ENCODE peak calls at places on chromosomes 7 and 10, in nine cellular contexts. O is endodermal cell; N is mammary epithelial cell; D is body of pancreas; W is fibroblast of lung; H is left ventricle myocardium inferior; I is K562; X is effector memory CD4-positive, alpha-beta T cell; Z is CD8-positive, alpha-beta T cell. R is an unnamed sample. For H3K4me1 and H3K36me3, the result is how much of the 10 kb centered on the place peaks cover.

GRCh38 chr10:11227103-11227502 is 209.4 kb downstream of the CELF2 start:
- DNase-seq in O (no peak), N (no peak), D (no peak), W (no peak), H (no peak), I (no peak), X (no peak), Z (no peak), R (no peak)

GRCh38 chr10:639751-640672 is 49.5 kb downstream of the DIP2C start:
- DNase-seq in O (no peak), N (no peak), D (peak), W (no peak), H (no peak), I (no peak), X (no peak), Z (no peak), R (no peak)

GRCh38 chr10:69861251-69862240 is 59.8 kb downstream of the COL13A1 start:
- DNase-seq in O (peak), N (peak), D (peak), W (peak), H (no peak), I (no peak), X (no peak), Z (no peak), R (no peak)

GRCh38 chr7:157019718-157020451 is 9.4 kb upstream of the MNX1 start:
- DNase-seq in O (peak), N (no peak), D (no peak), W (no peak), H (no peak), I (no peak), X (no peak), Z (no peak), R (no peak)

GRCh38 chr10:71346731-71347130 is 27.7 kb downstream of the SLC29A3 start:
- DNase-seq in O (no peak), N (no peak), D (no peak), W (no peak), H (no peak), I (no peak), X (no peak), Z (no peak), R (no peak)

GRCh38 chr7:76089865-76090495 is 42.1 kb downstream of the MDH2 start:
- DNase-seq in O (no peak), N (no peak), D (peak), W (no peak), H (no peak), I (no peak), X (no peak), Z (no peak), R (no peak)

GRCh38 chr7:73999664-74000420 is 28.1 kb upstream of the ELN start:
- DNase-seq in O (no peak), N (no peak), D (peak), W (peak), H (no peak), I (no peak), X (no peak), Z (no peak), R (no peak)

GRCh38 chr10:133526957-133527588 is at the start of gene CYP2E1:
- DNase-seq in O (no peak), N (no peak), D (no peak), W (no peak), H (no peak), I (no peak), X (no peak), Z (no peak), R (no peak)

GRCh38 chr10:52883996-52884871 is 111.7 kb upstream of the MBL2 start:
- DNase-seq in O (peak), N (peak), D (peak), W (peak), H (no peak), I (peak), X (no peak), Z (no peak), R (peak)

GRCh38 chr7:33054261-33054964 is 8.2 kb downstream of the NT5C3A start:
- DNase-seq in O (no peak), N (peak), D (no peak), W (peak), H (no peak), I (peak), X (no peak), Z (no peak), R (no peak)

GRCh38 chr7:121102619-121103018 is 114.1 kb downstream of the CPED1 start:
- DNase-seq in O (peak), N (peak), D (no peak), W (no peak), H (no peak), I (no peak), X (no peak), Z (no peak), R (no peak)

DNA sequence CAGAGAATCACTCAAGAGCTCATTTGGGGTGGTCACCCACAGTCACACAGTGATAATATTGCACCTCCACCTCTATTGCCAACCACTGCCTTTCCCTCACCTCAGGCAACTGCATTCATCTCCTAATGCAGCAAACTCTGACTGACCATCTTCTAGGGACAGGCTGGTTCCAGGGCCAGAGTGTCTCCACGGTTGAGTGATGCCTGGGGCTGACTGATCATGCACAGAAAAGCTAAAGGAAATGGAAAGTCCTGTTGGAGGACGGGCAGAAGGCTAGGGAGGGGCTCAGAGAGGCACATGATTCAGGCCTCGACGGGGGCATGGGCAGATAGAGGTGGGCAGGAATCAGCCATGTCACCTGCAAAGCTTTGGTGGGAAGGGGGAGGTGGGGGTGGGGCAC is 127.1 kb upstream of the TNS3 start:
- DNase-seq in O (no peak), N (no peak), D (no peak), W (no peak), H (no peak), I (no peak), X (no peak), Z (no peak), R (no peak)
- H3K4me1 ChIP-seq in O (under half), N (under half), D (under half), W (under half), H (under half), I (under half), X (under half), Z (under half), R (under half)

DNA sequence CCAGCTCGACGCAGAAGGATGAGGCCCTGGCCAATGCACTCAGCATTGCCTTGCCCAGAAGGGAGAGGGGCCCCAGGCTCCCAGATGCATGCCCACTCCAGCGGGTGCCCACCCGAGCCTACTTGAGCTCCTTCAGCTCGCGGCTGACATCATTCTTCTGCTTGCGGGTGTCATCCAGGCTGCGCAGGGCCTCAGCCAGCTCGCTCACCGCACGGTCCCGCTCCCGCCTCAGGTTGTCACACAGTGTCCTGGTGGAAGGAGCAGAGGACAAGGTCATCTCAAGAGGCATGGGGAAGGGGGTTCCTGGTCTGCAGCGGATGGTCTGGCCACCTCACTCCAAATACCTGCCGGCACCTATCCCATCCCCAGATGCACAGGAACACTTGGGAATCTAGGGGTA is 92.8 kb downstream of the DLG5 start:
- DNase-seq in O (no peak), N (no peak), D (no peak), W (no peak), H (no peak), I (no peak), X (no peak), Z (no peak), R (no peak)
- H3K36me3 ChIP-seq in O (half or more), N (under half), D (under half), W (under half), H (half or more), I (half or more), X (under half), Z (under half), R (under half)

GRCh38 chr7:92705831-92706230 is 115.6 kb upstream of the FAM133B start:
- DNase-seq in O (no peak), N (peak), D (no peak), W (no peak), H (no peak), I (no peak), X (no peak), Z (no peak), R (no peak)

GRCh38 chr7:92706563-92706962 is 116.4 kb upstream of the FAM133B start:
- DNase-seq in O (no peak), N (no peak), D (no peak), W (no peak), H (no peak), I (no peak), X (no peak), Z (no peak), R (no peak)

GRCh38 chr7:92704858-92705257 is 114.7 kb upstream of the FAM133B start:
- DNase-seq in O (no peak), N (no peak), D (no peak), W (no peak), H (no peak), I (no peak), X (no peak), Z (no peak), R (no peak)

GRCh38 chr7:92699560-92699959 is 109.4 kb upstream of the FAM133B start:
- DNase-seq in O (no peak), N (peak), D (no peak), W (peak), H (no peak), I (no peak), X (no peak), Z (no peak), R (peak)

DNA sequence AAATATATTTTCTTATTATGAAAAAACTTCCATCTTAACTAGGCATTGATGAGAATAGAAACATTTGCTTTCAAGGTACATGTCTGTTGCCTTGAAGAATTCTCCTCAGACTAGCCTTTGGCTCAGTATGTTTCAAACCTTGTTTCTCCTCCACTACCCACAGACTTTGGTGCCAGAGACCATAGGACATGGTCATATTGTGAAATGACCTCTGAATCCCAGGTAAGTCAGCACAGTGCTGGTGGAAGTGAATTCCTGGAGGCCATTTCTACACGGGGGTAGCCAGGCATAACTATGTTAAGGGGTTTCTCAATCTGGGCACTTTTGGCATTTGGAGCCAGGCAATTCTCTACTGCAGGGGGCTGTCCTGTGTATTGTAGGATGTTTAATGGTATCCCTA is 112.3 kb upstream of the FAM133B start:
- DNase-seq in O (no peak), N (no peak), D (no peak), W (no peak), H (no peak), I (no peak), X (no peak), Z (no peak), R (no peak)
- H3K4me1 ChIP-seq in O (under half), N (under half), D (under half), W (under half), H (under half), I (under half), X (under half), Z (under half), R (under half)

DNA sequence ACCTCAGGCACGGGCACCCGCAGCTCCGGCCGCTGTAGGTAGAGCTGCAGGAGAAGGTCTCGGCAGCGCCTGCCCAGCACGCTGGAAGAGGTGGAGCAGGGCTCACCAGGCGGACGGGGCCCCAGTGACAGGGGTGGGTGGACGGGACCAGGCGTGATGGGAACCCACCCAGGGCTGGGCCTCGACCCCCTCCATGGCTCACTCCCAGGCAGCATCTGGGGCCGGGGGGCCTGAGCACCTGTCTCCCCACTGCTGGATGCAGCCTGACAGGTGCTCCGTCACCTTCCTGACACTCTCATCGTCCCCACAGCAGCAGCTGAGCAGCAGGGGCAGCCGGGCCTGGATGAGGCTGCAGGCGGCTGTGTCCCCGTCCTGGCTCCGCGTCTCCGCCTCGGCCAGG is 16.7 kb upstream of the MICALL2 start:
- DNase-seq in O (no peak), N (no peak), D (no peak), W (no peak), H (no peak), I (no peak), X (no peak), Z (no peak), R (no peak)
- H3K36me3 ChIP-seq in O (under half), N (under half), D (under half), W (under half), H (half or more), I (half or more), X (half or more), Z (under half), R (under half)

GRCh38 chr10:87931836-87932230 is 68.4 kb downstream of the PTEN start:
- DNase-seq in O (no peak), N (peak), D (no peak), W (peak), H (no peak), I (no peak), X (no peak), Z (no peak), R (no peak)
- H3K4me1 ChIP-seq in O (under half), N (under half), D (under half), W (under half), H (half or more), I (under half), X (under half), Z (under half), R (under half)

DNA sequence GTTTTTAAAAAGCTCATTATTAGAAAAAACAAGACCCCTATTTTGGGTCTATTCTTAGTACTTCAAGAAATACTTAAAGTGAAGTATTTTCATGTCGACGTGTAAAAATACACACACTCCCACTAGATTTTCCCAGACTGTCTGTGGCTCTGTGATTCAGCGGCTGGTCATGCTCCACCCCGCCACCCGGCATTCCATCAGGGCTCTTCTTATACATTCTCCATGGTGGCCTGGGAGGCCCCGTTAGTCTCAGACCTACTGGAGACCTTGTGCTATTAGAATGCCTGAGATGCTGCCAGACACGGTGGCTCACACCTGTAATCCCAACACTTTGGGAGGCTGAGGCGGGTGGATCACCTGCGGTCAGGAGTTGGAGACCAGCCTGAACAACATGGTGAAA is 13.1 kb downstream of the TECPR1 start:
- DNase-seq in O (no peak), N (no peak), D (no peak), W (peak), H (no peak), I (no peak), X (no peak), Z (no peak), R (no peak)
- H3K36me3 ChIP-seq in O (under half), N (under half), D (under half), W (under half), H (half or more), I (under half), X (half or more), Z (under half), R (under half)

GRCh38 chr10:103839513-103839864 is 15.9 kb downstream of the SH3PXD2A start:
- DNase-seq in O (no peak), N (no peak), D (no peak), W (no peak), H (no peak), I (no peak), X (no peak), Z (no peak), R (peak)

GRCh38 chr10:103838851-103839512 is 16.4 kb downstream of the SH3PXD2A start:
- DNase-seq in O (peak), N (no peak), D (no peak), W (no peak), H (no peak), I (no peak), X (no peak), Z (no peak), R (no peak)

GRCh38 chr10:103839867-103840746 is 15.3 kb downstream of the SH3PXD2A start:
- DNase-seq in O (peak), N (no peak), D (peak), W (no peak), H (peak), I (no peak), X (no peak), Z (no peak), R (peak)

GRCh38 chr10:103841519-103841918 is 13.9 kb downstream of the SH3PXD2A start:
- DNase-seq in O (no peak), N (no peak), D (no peak), W (no peak), H (no peak), I (no peak), X (no peak), Z (no peak), R (no peak)

DNA sequence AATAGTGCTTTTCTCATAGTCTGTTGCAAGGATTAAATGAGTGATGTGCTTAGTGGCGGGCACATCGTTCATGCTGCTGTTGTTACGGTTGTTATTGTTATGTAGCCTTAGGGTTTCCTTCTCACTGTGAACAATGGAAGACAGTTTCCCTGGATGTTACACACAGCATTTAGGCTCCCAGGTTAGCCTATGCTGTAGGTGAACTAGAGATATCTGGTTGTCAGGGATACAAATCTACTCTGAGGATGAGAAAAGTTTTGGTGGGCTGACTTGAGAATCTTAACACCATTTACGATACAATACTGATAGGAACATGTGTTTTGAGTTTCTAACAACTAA is 14.7 kb downstream of the SH3PXD2A start:
- DNase-seq in O (no peak), N (no peak), D (no peak), W (no peak), H (no peak), I (no peak), X (no peak), Z (no peak), R (no peak)
- H3K4me1 ChIP-seq in O (under half), N (under half), D (half or more), W (under half), H (half or more), I (under half), X (under half), Z (under half), R (under half)

GRCh38 chr7:152860302-152860701 is 100.8 kb downstream of the ACTR3B start:
- DNase-seq in O (no peak), N (no peak), D (no peak), W (no peak), H (no peak), I (no peak), X (no peak), Z (no peak), R (no peak)

GRCh38 chr7:152857272-152857671 is 97.7 kb downstream of the ACTR3B start:
- DNase-seq in O (no peak), N (no peak), D (no peak), W (no peak), H (no peak), I (no peak), X (no peak), Z (no peak), R (no peak)

GRCh38 chr7:152862033-152862432 is 102.5 kb downstream of the ACTR3B start:
- DNase-seq in O (no peak), N (no peak), D (no peak), W (no peak), H (no peak), I (no peak), X (no peak), Z (no peak), R (no peak)

GRCh38 chr7:152858761-152859160 is 99.2 kb downstream of the ACTR3B start:
- DNase-seq in O (no peak), N (no peak), D (no peak), W (no peak), H (no peak), I (no peak), X (no peak), Z (no peak), R (no peak)

GRCh38 chr7:152859781-152860191 is 100.2 kb downstream of the ACTR3B start:
- DNase-seq in O (peak), N (no peak), D (no peak), W (no peak), H (no peak), I (peak), X (no peak), Z (no peak), R (no peak)
- H3K36me3 ChIP-seq in O (under half), N (under half), D (under half), W (under half), H (under half), I (under half), X (under half), Z (under half), R (under half)

GRCh38 chr10:80486785-80487421 is 32.8 kb downstream of the TSPAN14 start:
- DNase-seq in O (no peak), N (no peak), D (no peak), W (no peak), H (no peak), I (no peak), X (no peak), Z (no peak), R (no peak)

GRCh38 chr10:80486151-80486692 is 32.1 kb downstream of the TSPAN14 start:
- DNase-seq in O (no peak), N (no peak), D (no peak), W (no peak), H (no peak), I (no peak), X (no peak), Z (no peak), R (no peak)

GRCh38 chr10:80484243-80484642 is 30.1 kb downstream of the TSPAN14 start:
- DNase-seq in O (no peak), N (no peak), D (no peak), W (no peak), H (no peak), I (no peak), X (no peak), Z (no peak), R (no peak)

GRCh38 chr10:80484677-80485409 is 30.7 kb downstream of the TSPAN14 start:
- DNase-seq in O (no peak), N (no peak), D (no peak), W (no peak), H (no peak), I (peak), X (no peak), Z (no peak), R (no peak)

DNA sequence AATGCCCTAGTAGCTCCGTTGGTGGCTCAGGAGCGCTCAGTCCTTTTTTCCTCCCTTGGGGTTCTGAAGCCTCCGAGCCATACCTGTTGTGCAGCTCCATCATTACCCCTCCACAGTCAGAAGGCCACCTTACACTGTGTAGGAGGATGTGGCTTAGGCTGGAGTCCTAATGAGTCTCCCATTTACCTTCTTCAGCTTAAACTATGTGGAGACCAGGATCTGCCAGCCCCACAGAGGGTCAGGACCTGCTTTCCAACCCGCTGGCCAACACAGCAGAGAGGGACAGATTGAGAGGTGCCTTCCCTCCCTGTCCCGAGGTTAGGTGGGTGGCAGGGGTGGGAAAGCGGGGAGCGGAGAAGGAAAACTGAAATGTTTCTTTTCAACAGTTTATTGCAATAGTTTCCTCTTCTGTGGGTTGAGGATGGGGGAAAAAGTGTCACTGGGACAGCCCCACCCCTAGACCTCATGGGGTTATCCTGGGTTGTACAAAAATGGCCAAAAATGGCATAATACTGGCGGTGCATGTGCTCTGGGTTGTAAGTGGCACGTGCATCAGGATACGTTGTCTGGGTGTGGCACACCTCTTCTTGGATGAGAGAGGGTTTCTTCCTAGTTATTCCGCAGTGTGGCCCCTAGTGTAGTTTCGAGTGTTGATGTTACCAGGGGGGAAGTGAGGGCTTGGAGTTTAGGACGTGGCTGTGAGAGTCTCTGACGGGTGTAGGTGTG is 31.5 kb downstream of the TSPAN14 start:
- DNase-seq in O (no peak), N (no peak), D (no peak), W (no peak), H (no peak), I (no peak), X (no peak), Z (no peak), R (no peak)
- H3K4me1 ChIP-seq in O (under half), N (under half), D (under half), W (under half), H (half or more), I (under half), X (half or more), Z (half or more), R (under half)